ENCODE peak calls at places on chromosomes 11 and 22, in four cellular contexts. I is K562, W is GM12891, M is GM12878. C is an unnamed sample.

GRCh38 chr22:19092725-19093124 is 29.5 kb downstream of the DGCR2 start:
- DNase-seq in I (no peak), W (no peak), M (no peak), C (no peak)

GRCh38 chr11:115843116-115843515 is 338.9 kb upstream of the CADM1 start:
- DNase-seq in M (no peak), W (no peak), I (no peak), C (no peak)

GRCh38 chr22:24355574-24355973 is 71.8 kb upstream of the ADORA2A start:
- DNase-seq in W (no peak), M (no peak), I (no peak), C (peak)

GRCh38 chr22:42885446-42885845 is 28.4 kb upstream of the ARFGAP3 start:
- DNase-seq in I (no peak), M (no peak), W (no peak), C (no peak)

GRCh38 chr11:64755681-64756361 is 4.0 kb downstream of the PYGM start:
- DNase-seq in W (no peak), I (no peak), M (no peak), C (no peak)

GRCh38 chr11:126129681-126130671 is 67.3 kb upstream of the CDON start:
- DNase-seq in W (no peak), I (no peak), M (no peak), C (no peak)

GRCh38 chr22:33785283-33785991 is 134.8 kb downstream of the LARGE1 start:
- DNase-seq in I (no peak), W (no peak), M (peak), C (no peak)

GRCh38 chr11:130216591-130217132 is 57.1 kb downstream of the ST14 start:
- DNase-seq in W (no peak), M (no peak), I (no peak), C (no peak)

GRCh38 chr22:32607086-32607485 is 132.5 kb downstream of the FBXO7 start:
- DNase-seq in W (no peak), I (no peak), M (no peak), C (no peak)

GRCh38 chr11:37946155-37946766 is 1348.2 kb upstream of the RAG2 start:
- DNase-seq in I (no peak), M (peak), W (no peak), C (peak)
- TF ChIP-seq SPI1 in I (no peak), M (no peak), W (no peak), C (no peak)

DNA sequence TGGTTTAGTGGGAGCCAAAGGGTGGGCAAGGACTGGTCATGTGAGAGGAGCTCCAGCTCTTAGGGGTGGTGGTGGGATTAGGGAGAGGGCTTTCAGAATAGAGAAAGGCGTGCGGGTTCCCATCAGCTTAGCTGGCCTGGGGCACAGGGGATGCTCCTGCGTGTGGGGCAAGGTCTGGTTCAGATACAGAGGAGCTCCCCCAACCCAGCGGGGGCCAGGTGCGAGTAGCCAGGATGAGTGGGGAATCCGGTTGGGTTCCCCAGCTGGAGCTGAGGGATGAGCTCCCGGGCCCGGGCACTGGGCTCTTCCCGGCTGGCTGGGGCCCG is 579 bp downstream of the TMEM134 start:
- DNase-seq in M (no peak), I (no peak), W (no peak), C (no peak)
- TF ChIP-seq SPI1 in M (no peak), I (no peak), W (no peak), C (no peak)

GRCh38 chr22:20390394-20390907 is 3.5 kb upstream of the ZNF74 start:
- DNase-seq in M (no peak), W (no peak), I (peak), C (no peak)
- TF ChIP-seq SPI1 in M (no peak), W (no peak), I (no peak), C (no peak)

DNA sequence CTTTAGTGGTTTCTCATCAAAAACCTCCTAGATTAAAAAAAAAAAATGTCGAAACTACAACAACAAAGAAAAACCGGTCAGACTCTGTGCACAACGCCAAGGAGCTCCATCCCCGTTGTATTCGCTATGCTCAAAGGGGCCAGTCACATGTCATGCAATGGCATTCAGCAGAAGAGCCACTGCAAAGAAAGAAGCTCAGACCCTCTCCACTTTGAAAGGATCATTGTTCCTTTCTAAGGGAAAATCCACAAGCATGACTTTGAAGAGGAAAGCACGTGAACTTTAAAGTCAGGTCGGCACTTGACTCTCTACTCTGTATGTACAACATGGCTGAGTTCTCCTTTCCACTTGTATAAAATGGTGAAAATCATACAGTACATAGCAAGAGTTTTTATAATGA is 655.5 kb downstream of the ETS1 start:
- DNase-seq in W (no peak), I (no peak), M (no peak), C (no peak)
- TF ChIP-seq SPI1 in W (no peak), I (no peak), M (no peak), C (no peak)

C was measured in HL-60.